ENCODE peak calls at places on chromosomes 6 and 20, in eight cellular contexts. H is adrenal gland, L is astrocyte of the spinal cord, J is brain microvascular endothelial cell, C is left lung, W is cardiac muscle cell, K is bronchial epithelial cell, I is uterus. X is an unnamed sample.

GRCh38 chr6:47079638-47080037 is 37.5 kb upstream of the ADGRF1 start:
- DNase-seq in H (no peak), L (no peak), J (no peak), C (no peak), W (no peak), K (no peak), I (no peak), X (no peak)

GRCh38 chr20:22471156-22471836 is 113.1 kb downstream of the FOXA2 start:
- DNase-seq in H (no peak), L (no peak), J (no peak), C (no peak), W (no peak), K (no peak), I (no peak), X (no peak)

GRCh38 chr6:113450061-113450465 is 407.1 kb upstream of the MARCKS start:
- DNase-seq in H (no peak), L (no peak), J (peak), C (no peak), W (peak), K (peak), I (no peak), X (peak)

GRCh38 chr20:10505320-10506226 is 70.5 kb downstream of the SLX4IP start:
- DNase-seq in H (no peak), L (no peak), J (no peak), C (no peak), W (no peak), K (peak), I (peak), X (peak)

GRCh38 chr6:152380351-152380767 is 256.8 kb downstream of the SYNE1 start:
- DNase-seq in H (no peak), L (peak), J (peak), C (no peak), W (peak), K (peak), I (no peak), X (peak)

GRCh38 chr20:33653900-33654596 is 8.1 kb upstream of the C20orf144 start:
- DNase-seq in H (peak), L (no peak), J (no peak), C (peak), W (no peak), K (no peak), I (peak), X (no peak)

GRCh38 chr6:85864453-85865401 is 222.0 kb upstream of the SYNCRIP start:
- DNase-seq in H (no peak), L (peak), J (no peak), C (no peak), W (no peak), K (peak), I (no peak), X (peak)

GRCh38 chr20:33727806-33728205 is 4.0 kb upstream of the ZNF341 start:
- DNase-seq in H (no peak), L (no peak), J (no peak), C (no peak), W (no peak), K (no peak), I (no peak), X (no peak)

GRCh38 chr6:88538130-88538706 is 372.1 kb upstream of the CNR1 start:
- DNase-seq in H (no peak), L (peak), J (no peak), C (no peak), W (peak), K (no peak), I (no peak), X (peak)

GRCh38 chr6:100509101-100509500 is 44.4 kb upstream of the SIM1 start:
- DNase-seq in H (no peak), L (no peak), J (no peak), C (no peak), W (no peak), K (no peak), I (no peak), X (no peak)

GRCh38 chr20:58891686-58892125 is 39.2 kb downstream of the GNAS start:
- DNase-seq in H (no peak), L (no peak), J (no peak), C (no peak), W (peak), K (no peak), I (peak), X (peak)
- H3K4me3 ChIP-seq in H (peak), L (peak), J (peak), C (peak), W (peak), K (peak), I (peak), X (peak)

DNA sequence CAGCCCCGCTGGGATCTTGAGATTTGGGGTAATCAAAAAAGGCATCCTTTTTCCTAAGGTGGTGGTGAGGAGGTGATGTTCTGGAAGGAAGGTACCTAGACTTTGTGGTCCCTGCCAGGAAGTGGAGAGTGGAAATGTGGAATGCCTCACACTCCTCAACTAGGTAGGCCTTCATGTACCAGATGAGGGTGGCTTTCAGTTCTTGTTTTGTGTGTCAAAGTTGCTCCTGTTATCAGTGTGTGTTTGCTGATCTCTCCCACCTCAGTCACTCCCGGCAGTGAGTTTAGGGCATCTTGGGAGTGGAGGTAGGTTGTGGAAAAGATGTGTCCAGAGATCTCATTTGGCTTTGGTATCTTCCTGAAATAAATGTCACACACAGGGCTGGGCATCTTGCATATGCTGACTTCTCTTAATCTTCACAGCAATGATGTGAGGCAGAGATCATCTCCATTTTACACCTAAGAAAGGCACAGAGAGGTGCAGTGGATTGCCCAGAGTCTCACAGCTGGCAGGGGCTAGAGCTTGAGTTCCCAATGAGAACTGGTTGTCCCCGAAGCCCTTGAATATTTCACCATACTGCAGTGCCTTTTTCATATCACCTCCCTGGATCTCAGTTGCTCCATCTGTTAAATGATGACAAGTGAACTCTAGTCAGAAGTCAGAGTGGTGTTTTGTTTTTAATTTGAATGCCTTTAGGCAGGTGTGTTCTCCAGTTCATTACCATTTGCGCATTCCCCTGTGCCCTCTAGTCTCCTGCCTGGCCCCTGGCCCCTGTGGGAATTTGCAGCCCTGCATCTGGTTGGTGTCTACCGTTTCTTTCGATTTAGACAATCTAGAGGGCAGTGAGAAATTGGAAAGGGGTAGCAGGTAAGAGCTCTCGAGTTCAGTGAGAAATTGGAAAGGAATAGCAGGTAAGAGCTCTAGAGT is 2.9 kb downstream of the PKIG start:
- DNase-seq in H (no peak), L (no peak), J (no peak), C (no peak), W (no peak), K (no peak), I (no peak), X (no peak)
- H3K4me3 ChIP-seq in H (no peak), L (no peak), J (no peak), C (no peak), W (no peak), K (no peak), I (no peak), X (peak)

DNA sequence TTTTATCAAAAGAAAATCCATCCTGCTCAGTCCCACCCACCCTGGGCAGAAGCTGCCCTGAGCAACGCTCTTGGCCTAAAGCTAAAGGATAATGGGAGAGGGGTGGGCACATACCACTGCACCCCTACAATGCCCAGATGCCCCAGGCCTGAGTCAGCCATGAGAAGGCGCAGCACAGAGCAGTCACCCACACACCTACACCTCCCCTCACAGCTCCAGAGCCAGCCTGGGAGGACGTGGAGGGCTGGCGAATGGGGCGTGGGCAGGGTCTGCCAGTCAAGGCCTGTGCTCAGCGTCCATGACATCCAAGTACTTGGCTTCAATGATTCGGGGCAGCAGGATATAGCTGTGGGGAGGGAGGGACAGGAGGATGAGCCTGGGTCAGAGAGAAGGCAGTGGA is 11.5 kb downstream of the SLC4A11 start:
- DNase-seq in H (no peak), L (no peak), J (no peak), C (no peak), W (no peak), K (peak), I (no peak), X (peak)
- H3K4me3 ChIP-seq in H (no peak), L (no peak), J (no peak), C (no peak), W (no peak), K (no peak), I (no peak), X (no peak)

DNA sequence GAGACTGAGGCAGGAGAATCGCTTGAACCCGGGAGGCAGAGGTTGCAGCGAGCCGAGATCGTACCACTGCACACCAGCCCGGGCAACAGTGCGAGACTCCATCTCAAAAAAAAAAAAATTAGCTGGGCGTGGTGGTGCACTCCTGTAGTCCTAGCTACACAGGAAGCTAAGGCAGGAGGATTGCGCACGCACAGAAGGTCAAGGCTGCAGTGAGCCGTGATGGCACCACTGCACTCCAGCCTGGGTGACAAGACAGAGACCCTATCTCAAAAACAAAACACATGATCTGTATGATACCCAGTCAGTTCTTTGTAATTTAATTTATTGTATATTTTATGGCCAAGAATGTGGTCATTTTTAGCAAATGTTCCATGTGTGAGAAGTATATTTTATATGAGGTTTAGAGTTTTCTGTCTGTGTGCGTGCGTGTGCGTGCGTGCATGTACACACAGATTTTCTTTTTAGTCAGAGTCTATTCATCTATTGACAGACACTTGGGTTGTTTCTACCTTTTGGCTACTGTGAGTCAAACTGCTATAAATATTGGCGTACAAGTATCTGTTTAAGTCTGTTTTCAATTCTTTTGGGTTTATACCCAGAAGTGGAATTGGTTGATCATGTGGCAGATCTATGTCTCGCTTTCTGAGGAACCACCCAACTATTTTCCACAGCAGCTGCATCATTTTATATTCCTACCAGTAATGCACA is 22.2 kb upstream of the MYL9 start:
- DNase-seq in H (no peak), L (no peak), J (no peak), C (no peak), W (no peak), K (no peak), I (no peak), X (no peak)
- H3K4me3 ChIP-seq in H (no peak), L (no peak), J (no peak), C (no peak), W (no peak), K (no peak), I (no peak), X (no peak)

GRCh38 chr6:14900919-14901318 is 344.9 kb upstream of the JARID2 start:
- DNase-seq in H (no peak), L (no peak), J (no peak), C (no peak), W (no peak), K (no peak), I (no peak), X (no peak)

GRCh38 chr6:14894105-14894504 is 351.8 kb upstream of the JARID2 start:
- DNase-seq in H (no peak), L (no peak), J (no peak), C (no peak), W (no peak), K (no peak), I (no peak), X (no peak)

GRCh38 chr6:14896475-14896874 is 349.4 kb upstream of the JARID2 start:
- DNase-seq in H (no peak), L (no peak), J (no peak), C (no peak), W (no peak), K (peak), I (no peak), X (no peak)

GRCh38 chr6:14903176-14904088 is 342.4 kb upstream of the JARID2 start:
- DNase-seq in H (no peak), L (no peak), J (no peak), C (no peak), W (no peak), K (peak), I (no peak), X (no peak)

DNA sequence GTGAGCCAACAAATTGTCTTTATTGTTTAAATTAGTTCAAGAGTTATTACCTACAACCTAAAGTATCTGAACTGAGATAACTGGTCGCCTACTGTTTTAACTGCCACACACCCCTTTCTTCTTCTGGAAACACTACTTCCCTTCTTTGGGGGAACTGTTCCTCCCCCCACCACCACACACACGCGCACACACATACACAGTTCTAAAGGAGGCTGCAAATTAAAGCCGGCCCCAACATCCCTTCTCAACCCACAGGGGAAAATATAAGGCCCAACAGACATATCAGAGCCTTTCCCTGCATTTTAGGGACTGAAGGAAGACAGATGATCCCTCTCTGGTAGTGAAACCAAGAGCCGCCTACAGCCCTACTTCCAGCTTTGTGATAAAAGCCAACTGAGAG is 348.0 kb upstream of the JARID2 start:
- DNase-seq in H (no peak), L (no peak), J (no peak), C (no peak), W (no peak), K (no peak), I (no peak), X (no peak)
- H3K4me3 ChIP-seq in H (no peak), L (no peak), J (no peak), C (no peak), W (no peak), K (no peak), I (no peak), X (no peak)

DNA sequence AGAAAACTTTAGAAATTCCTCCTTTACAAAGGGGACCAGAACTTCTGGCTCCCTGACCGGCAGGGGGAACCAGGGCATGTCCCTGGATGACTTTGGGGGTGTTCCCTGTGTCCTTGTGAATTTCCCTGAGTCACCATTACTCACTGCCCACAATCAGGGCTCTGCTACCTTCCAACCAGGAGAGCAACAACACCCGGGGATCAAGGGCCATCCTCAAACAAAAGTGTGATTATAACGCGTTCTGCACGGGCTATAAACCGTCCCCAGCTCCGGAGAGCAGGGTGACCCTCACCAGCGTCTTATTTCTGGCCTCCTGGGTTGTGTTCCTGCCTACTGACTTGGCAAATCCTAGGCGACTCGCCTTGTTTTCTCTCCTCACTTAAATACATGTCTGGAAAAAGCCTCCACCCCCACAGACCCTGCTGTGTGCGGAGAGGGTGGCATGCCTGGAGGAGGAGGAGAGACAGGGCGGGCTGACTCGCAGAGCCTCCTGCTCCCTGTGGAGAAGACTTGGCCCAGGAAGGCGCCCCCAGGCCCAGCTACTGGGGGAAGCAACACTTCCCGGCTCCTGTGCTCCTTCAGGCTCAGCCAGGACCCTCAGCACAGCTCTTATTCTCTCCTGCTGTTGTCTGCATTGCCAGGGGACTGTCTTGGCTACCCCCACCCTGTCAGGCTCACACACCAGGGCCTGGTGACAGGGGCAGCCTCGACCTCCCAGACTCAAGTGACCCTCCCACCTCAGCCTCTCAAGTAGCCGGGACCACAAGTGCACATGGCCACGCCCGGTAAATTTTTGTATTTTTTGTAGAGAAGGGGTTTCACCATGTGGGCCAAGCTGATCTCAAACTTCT is 54.1 kb downstream of the FGD2 start:
- DNase-seq in H (peak), L (peak), J (peak), C (peak), W (peak), K (peak), I (peak), X (peak)
- H3K4me3 ChIP-seq in H (no peak), L (no peak), J (peak), C (no peak), W (no peak), K (no peak), I (no peak), X (no peak)

GRCh38 chr20:45949542-45950329 is 15.3 kb downstream of the PCIF1 start:
- DNase-seq in H (no peak), L (no peak), J (no peak), C (no peak), W (no peak), K (no peak), I (no peak), X (no peak)
- H3K4me3 ChIP-seq in H (no peak), L (no peak), J (no peak), C (no peak), W (no peak), K (no peak), I (no peak), X (no peak)

GRCh38 chr6:73362869-73363536 is 545 bp downstream of the KHDC3L start:
- DNase-seq in H (no peak), L (no peak), J (no peak), C (no peak), W (no peak), K (no peak), I (no peak), X (no peak)

GRCh38 chr6:73363537-73363875 is 1.0 kb downstream of the KHDC3L start:
- DNase-seq in H (no peak), L (no peak), J (no peak), C (no peak), W (no peak), K (no peak), I (no peak), X (no peak)

GRCh38 chr6:73364549-73364948 is 2.1 kb downstream of the KHDC3L start:
- DNase-seq in H (no peak), L (no peak), J (no peak), C (no peak), W (no peak), K (no peak), I (no peak), X (no peak)

GRCh38 chr6:73362358-73362757 is at the start of gene KHDC3L:
- DNase-seq in H (no peak), L (no peak), J (no peak), C (no peak), W (no peak), K (no peak), I (no peak), X (no peak)

GRCh38 chr6:73364121-73364520 is 1.7 kb downstream of the KHDC3L start:
- DNase-seq in H (no peak), L (no peak), J (no peak), C (no peak), W (no peak), K (no peak), I (no peak), X (no peak)
- H3K4me3 ChIP-seq in H (no peak), L (no peak), J (no peak), C (no peak), W (no peak), K (no peak), I (no peak), X (no peak)